ENCODE peak calls at places on chromosomes 5 and 9, in ten cellular contexts. G is cardiac fibroblast; R is PC-3; V is NCI-H510A treated with DMSO at 0.1 percent for 48 hours; C is NCI-H2081; U is CMK; W is cortex of kidney; Q is HL-60; L is activated CD4-positive, CD25-positive, alpha-beta regulatory T cell treated with anti-CD3 and anti-CD28 coated beads, Interleukin-2, amount 50 U/mL, for 72 hours; O is CD4-positive, alpha-beta T cell. D is an unnamed sample.

GRCh38 chr9:127950513-127951210 is 13.0 kb upstream of the DPM2 start:
- DNase-seq in G (no peak), R (no peak), V (no peak), C (no peak), U (no peak), W (no peak), Q (no peak), L (no peak), O (no peak), D (no peak)

GRCh38 chr5:40991168-40991980 is 79.8 kb downstream of the MROH2B start:
- DNase-seq in G (peak; percentile 97), R (peak; percentile 96), V (no peak), C (no peak), U (no peak), W (no peak), Q (no peak), L (no peak), O (no peak), D (no peak)

GRCh38 chr5:146366904-146367303 is 28.3 kb downstream of the POU4F3 start:
- DNase-seq in G (no peak), R (no peak), V (no peak), C (no peak), U (no peak), W (no peak), Q (no peak), L (no peak), O (no peak), D (no peak)

GRCh38 chr9:130536594-130537215 is 42.7 kb upstream of the FUBP3 start:
- DNase-seq in G (no peak), R (no peak), V (no peak), C (no peak), U (no peak), W (no peak), Q (no peak), L (no peak), O (no peak), D (no peak)

GRCh38 chr5:142438573-142438972 is 113.8 kb upstream of the SPRY4 start:
- DNase-seq in G (no peak), R (no peak), V (no peak), C (no peak), U (no peak), W (no peak), Q (no peak), L (no peak), O (no peak), D (no peak)

GRCh38 chr9:21833090-21833801 is 30.8 kb downstream of the MTAP start:
- DNase-seq in G (no peak), R (no peak), V (no peak), C (no peak), U (no peak), W (no peak), Q (peak; percentile 37), L (no peak), O (no peak), D (no peak)

GRCh38 chr9:131717719-131718460 is 22.0 kb downstream of the RAPGEF1 start:
- DNase-seq in G (no peak), R (no peak), V (no peak), C (no peak), U (no peak), W (no peak), Q (no peak), L (no peak), O (no peak), D (no peak)

GRCh38 chr5:112445626-112446350 is 26.7 kb upstream of the EPB41L4A start:
- DNase-seq in G (no peak), R (no peak), V (no peak), C (no peak), U (no peak), W (no peak), Q (no peak), L (no peak), O (no peak), D (no peak)

GRCh38 chr9:95081998-95082397 is 235.5 kb downstream of the FANCC start:
- DNase-seq in G (no peak), R (no peak), V (no peak), C (no peak), U (no peak), W (no peak), Q (no peak), L (no peak), O (no peak), D (no peak)

GRCh38 chr5:122259995-122260394 is 52.0 kb upstream of the SNCAIP start:
- DNase-seq in G (peak; percentile 35), R (peak; percentile 5), V (no peak), C (no peak), U (no peak), W (no peak), Q (no peak), L (no peak), O (no peak), D (no peak)

GRCh38 chr5:67880876-67881275 is 334.7 kb upstream of the PIK3R1 start:
- DNase-seq in G (no peak), R (no peak), V (no peak), C (no peak), U (no peak), W (no peak), Q (no peak), L (no peak), O (no peak), D (no peak)

GRCh38 chr5:68554566-68555279 is 339.2 kb downstream of the PIK3R1 start:
- DNase-seq in G (peak; percentile 93), R (no peak), V (no peak), C (no peak), U (no peak), W (no peak), Q (no peak), L (no peak), O (no peak), D (no peak)

GRCh38 chr9:88531920-88532319 is 3.1 kb upstream of the NXNL2 start:
- DNase-seq in G (no peak), R (no peak), V (no peak), C (no peak), U (no peak), W (no peak), Q (no peak), L (no peak), O (no peak), D (no peak)

GRCh38 chr5:6712136-6712581 is 1.1 kb upstream of the TENT4A start:
- DNase-seq in G (peak; percentile 62), R (peak; percentile 80), V (peak; percentile 51), C (peak; percentile 58), U (no peak), W (no peak), Q (peak; percentile 42), L (peak; percentile 64), O (peak; percentile 45), D (peak; percentile 41)

GRCh38 chr5:143014017-143014651 is 244.0 kb downstream of the ARHGAP26 start:
- DNase-seq in G (no peak), R (peak; percentile 31), V (peak; percentile 26), C (no peak), U (no peak), W (no peak), Q (peak; percentile 37), L (no peak), O (no peak), D (no peak)

GRCh38 chr5:24509943-24510342 is 134.8 kb downstream of the CDH10 start:
- DNase-seq in G (no peak), R (no peak), V (no peak), C (no peak), U (no peak), W (no peak), Q (no peak), L (no peak), O (no peak), D (no peak)

GRCh38 chr5:115461093-115461492 is 83.5 kb downstream of the FEM1C start:
- DNase-seq in G (peak; percentile 44), R (no peak), V (no peak), C (no peak), U (no peak), W (no peak), Q (no peak), L (no peak), O (no peak), D (no peak)

GRCh38 chr9:117224676-117225075 is 190.2 kb downstream of the ASTN2 start:
- DNase-seq in G (no peak), R (no peak), V (peak; percentile 71), C (peak; percentile 25), U (no peak), W (no peak), Q (no peak), L (no peak), O (no peak), D (no peak)